ENCODE peak calls at places on chromosomes 1 and 21, in five cellular contexts. One of them, this sample, is unnamed.

GRCh38 chr1:197807739-197808453 is 32.6 kb upstream of the DENND1B start:
- DNase-seq in suprapubic skin: no peak
- DNase-seq in body of pancreas: no peak
- DNase-seq in stomach: no peak
- DNase-seq in K562: no peak
- DNase-seq in this sample: no peak

GRCh38 chr1:225063722-225064121 is 134.2 kb downstream of the DNAH14 start:
- DNase-seq in K562: no peak
- DNase-seq in suprapubic skin: no peak
- DNase-seq in body of pancreas: no peak
- DNase-seq in stomach: no peak
- DNase-seq in this sample: no peak

GRCh38 chr1:8941906-8942305 is 3.8 kb upstream of the CA6 start:
- DNase-seq in suprapubic skin: no peak
- DNase-seq in K562: no peak
- DNase-seq in body of pancreas: no peak
- DNase-seq in stomach: no peak
- DNase-seq in this sample: no peak

GRCh38 chr1:220511785-220512184 is 16.2 kb upstream of the MARK1 start:
- DNase-seq in body of pancreas: no peak
- DNase-seq in K562: no peak
- DNase-seq in suprapubic skin: no peak
- DNase-seq in stomach: no peak
- DNase-seq in this sample: no peak

GRCh38 chr1:174367892-174368291 is 79.9 kb upstream of the GPR52 start:
- DNase-seq in K562: no peak
- DNase-seq in body of pancreas: no peak
- DNase-seq in stomach: no peak
- DNase-seq in suprapubic skin: no peak
- DNase-seq in this sample: no peak

GRCh38 chr1:94708299-94708685 is 111.9 kb upstream of the SLC44A3 start:
- DNase-seq in stomach: no peak
- DNase-seq in suprapubic skin: no peak
- DNase-seq in K562: no peak
- DNase-seq in body of pancreas: no peak
- DNase-seq in this sample: no peak

GRCh38 chr1:30407862-30408580 is 315.4 kb downstream of the MATN1 start:
- DNase-seq in suprapubic skin: peak; percentile 25
- DNase-seq in body of pancreas: no peak
- DNase-seq in stomach: peak; percentile 15
- DNase-seq in K562: no peak
- DNase-seq in this sample: no peak

GRCh38 chr21:37808261-37808660 is 108.0 kb downstream of the KCNJ6 start:
- DNase-seq in suprapubic skin: no peak
- DNase-seq in body of pancreas: no peak
- DNase-seq in stomach: no peak
- DNase-seq in K562: no peak
- DNase-seq in this sample: no peak

GRCh38 chr1:162302246-162302645 is 74.4 kb downstream of the SPATA46 start:
- DNase-seq in stomach: no peak
- DNase-seq in K562: no peak
- DNase-seq in body of pancreas: no peak
- DNase-seq in suprapubic skin: no peak
- DNase-seq in this sample: no peak

GRCh38 chr21:17370750-17371325 is 142.0 kb upstream of the CXADR start:
- DNase-seq in suprapubic skin: no peak
- DNase-seq in body of pancreas: no peak
- DNase-seq in stomach: no peak
- DNase-seq in K562: no peak
- DNase-seq in this sample: no peak

GRCh38 chr1:68917456-68917855 is 420.6 kb upstream of the DEPDC1 start:
- DNase-seq in stomach: no peak
- DNase-seq in K562: no peak
- DNase-seq in suprapubic skin: no peak
- DNase-seq in body of pancreas: no peak
- DNase-seq in this sample: no peak

GRCh38 chr1:203305809-203306088 is 430 bp downstream of the BTG2 start:
- DNase-seq in suprapubic skin: no peak
- DNase-seq in stomach: no peak
- DNase-seq in body of pancreas: peak; percentile 35
- DNase-seq in K562: no peak
- DNase-seq in this sample: no peak
- TF ChIP-seq POLR2A in suprapubic skin: no peak
- TF ChIP-seq POLR2A in stomach: no peak
- TF ChIP-seq POLR2A in body of pancreas: no peak
- TF ChIP-seq POLR2A in K562: no peak
- TF ChIP-seq POLR2A in this sample: no peak

DNA sequence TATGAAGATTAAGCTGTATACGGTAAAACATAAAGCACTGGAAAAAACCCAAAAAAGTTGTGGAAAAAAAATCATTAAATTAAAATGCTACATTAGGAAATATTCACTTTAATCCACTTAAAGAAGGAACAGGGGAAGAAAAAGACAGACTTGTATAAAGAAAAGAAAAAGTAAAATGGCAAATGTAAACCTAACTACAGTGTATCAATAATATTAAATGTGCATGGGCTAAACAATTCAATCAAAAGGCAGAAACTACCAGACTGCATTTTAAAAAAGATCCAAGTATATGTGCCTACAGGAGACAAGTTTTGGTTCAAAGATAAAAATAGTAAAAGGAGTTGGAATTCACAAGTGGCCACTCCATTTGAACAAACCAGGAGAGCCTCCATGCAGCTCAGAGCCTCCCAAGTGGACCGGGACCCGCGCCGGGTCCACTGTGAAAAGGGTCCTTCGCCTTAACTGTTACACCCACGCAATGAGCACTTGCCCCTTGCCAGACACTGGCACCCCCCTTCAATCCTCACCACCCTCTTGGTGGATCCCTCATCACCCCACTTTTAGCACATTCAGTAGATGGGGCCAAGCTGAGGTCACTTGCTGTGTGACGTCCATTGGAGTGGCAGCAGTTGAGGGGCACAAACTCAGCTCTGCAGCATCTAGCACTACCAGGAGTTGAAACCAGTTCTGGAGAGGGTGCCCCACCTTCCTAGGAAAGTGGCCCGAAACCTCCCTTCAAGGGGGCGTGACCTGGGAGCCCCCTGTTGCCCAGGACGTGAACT is 887 bp downstream of the C1orf174 start:
- DNase-seq in suprapubic skin: no peak
- DNase-seq in stomach: no peak
- DNase-seq in body of pancreas: no peak
- DNase-seq in K562: no peak
- DNase-seq in this sample: no peak
- TF ChIP-seq CTCF in suprapubic skin: no peak
- TF ChIP-seq CTCF in stomach: no peak
- TF ChIP-seq CTCF in body of pancreas: no peak
- TF ChIP-seq CTCF in K562: peak; percentile 42
- TF ChIP-seq CTCF in this sample: no peak

GRCh38 chr1:159925713-159926066 is 383 bp upstream of the TAGLN2 start:
- DNase-seq in body of pancreas: peak; percentile 60
- DNase-seq in K562: peak; percentile 49
- DNase-seq in suprapubic skin: no peak
- DNase-seq in stomach: no peak
- DNase-seq in this sample: peak; percentile 43
- H3K27ac ChIP-seq in body of pancreas: peak overlapping the region; percentile 97
- H3K27ac ChIP-seq in K562: peak overlapping the region; percentile 100
- H3K27ac ChIP-seq in suprapubic skin: peak overlapping the region; percentile 94
- H3K27ac ChIP-seq in stomach: peak overlapping the region; percentile 98
- H3K27ac ChIP-seq in this sample: peak overlapping the region; percentile 82

DNA sequence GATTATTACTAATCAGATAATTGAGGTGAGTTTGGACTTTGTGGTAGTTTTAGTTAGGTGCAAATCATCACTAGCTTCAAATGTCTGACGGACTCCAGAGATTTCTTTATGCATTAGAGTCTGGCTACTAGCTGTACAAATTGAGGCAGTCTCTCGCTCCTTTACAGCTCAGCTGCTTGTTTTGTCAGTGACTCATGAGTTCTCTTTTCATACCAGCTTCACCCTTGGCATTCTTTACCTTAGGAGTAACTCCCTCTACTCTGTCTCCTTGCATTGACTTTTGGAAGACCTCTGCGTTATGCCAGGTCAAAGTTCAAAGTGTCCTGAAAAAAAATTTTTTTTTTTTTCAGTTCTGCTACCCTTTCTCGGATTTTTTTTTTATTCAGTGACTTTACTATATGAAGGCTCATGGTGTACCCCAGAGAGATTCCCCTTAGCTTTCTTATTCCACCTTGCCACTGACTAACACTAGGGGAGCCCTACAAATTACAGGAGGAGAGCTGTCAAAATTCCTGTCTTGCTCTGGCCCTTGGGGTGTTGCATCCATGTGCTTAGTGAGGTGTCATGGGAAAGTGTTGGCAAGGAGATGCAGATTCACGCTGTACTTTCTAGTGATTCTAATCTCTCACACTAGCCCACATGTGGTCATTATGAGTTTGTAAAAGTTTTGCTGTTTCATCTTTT is 576.6 kb downstream of the ADGRL2 start:
- DNase-seq in stomach: no peak
- DNase-seq in body of pancreas: no peak
- DNase-seq in K562: no peak
- DNase-seq in suprapubic skin: no peak
- DNase-seq in this sample: no peak
- TF ChIP-seq POLR2A in stomach: no peak
- TF ChIP-seq POLR2A in body of pancreas: no peak
- TF ChIP-seq POLR2A in K562: no peak
- TF ChIP-seq POLR2A in suprapubic skin: no peak
- TF ChIP-seq POLR2A in this sample: no peak